ENCODE peak calls at places on chromosomes 5 and 9, in eight cellular contexts. E, R, B, V, U, O, W and Z are unnamed samples.

GRCh38 chr9:116087246-116087645 is 66.3 kb upstream of the PAPPA start:
- DNase-seq in E (no peak), W (no peak), U (no peak), R (peak), V (peak), B (peak), O (no peak), Z (no peak)

GRCh38 chr9:132241840-132242620 is 80.2 kb downstream of the NTNG2 start:
- DNase-seq in U (peak), O (peak), V (no peak), E (peak), W (no peak), B (no peak), R (no peak), Z (no peak)

GRCh38 chr9:75185585-75186170 is 97.4 kb downstream of the OSTF1 start:
- DNase-seq in V (peak), B (peak), U (peak), W (no peak), O (peak), R (no peak), E (peak), Z (no peak)

GRCh38 chr9:134355561-134356278 is 29.5 kb downstream of the RXRA start:
- DNase-seq in O (no peak), U (no peak), E (no peak), R (no peak), W (no peak), V (peak), B (no peak), Z (no peak)

GRCh38 chr5:16654647-16655334 is 38.0 kb upstream of the RETREG1 start:
- DNase-seq in B (no peak), R (no peak), O (no peak), U (no peak), V (peak), W (no peak), E (no peak), Z (no peak)

GRCh38 chr9:122116448-122117173 is 23.5 kb upstream of the TTLL11 start:
- DNase-seq in B (no peak), O (no peak), U (no peak), V (no peak), R (no peak), W (no peak), E (no peak), Z (no peak)

GRCh38 chr5:72156921-72157320 is 49.6 kb downstream of the MAP1B start:
- DNase-seq in V (peak), R (peak), W (no peak), E (no peak), U (no peak), B (no peak), O (no peak), Z (no peak)

GRCh38 chr9:97850746-97851449 is 2.1 kb upstream of the FOXE1 start:
- DNase-seq in U (no peak), V (no peak), W (no peak), B (no peak), E (no peak), R (no peak), O (no peak), Z (no peak)

GRCh38 chr5:115160975-115161475 is 8.7 kb downstream of the TRIM36 start:
- DNase-seq in O (no peak), R (no peak), U (no peak), E (no peak), B (no peak), V (no peak), W (no peak), Z (no peak)

GRCh38 chr9:91285729-91286353 is 75.9 kb downstream of the AUH start:
- DNase-seq in U (no peak), W (no peak), B (peak), E (no peak), O (no peak), V (peak), R (no peak), Z (no peak)